ENCODE peak calls at places on chromosomes 6 and 20, in six cellular contexts. R, V, E, M, P and N are unnamed samples.

GRCh38 chr6:145044606-145045275 is 690.6 kb downstream of the EPM2A start:
- DNase-seq in M (no peak), P (no peak), E (no peak), V (peak), R (no peak), N (no peak)

GRCh38 chr20:1911536-1911935 is 16.3 kb downstream of the SIRPA start:
- DNase-seq in M (no peak), E (no peak), R (no peak), P (no peak), V (no peak), N (no peak)

GRCh38 chr6:90714319-90714718 is 127.4 kb upstream of the MAP3K7 start:
- DNase-seq in V (no peak), P (no peak), R (no peak), E (no peak), M (no peak), N (no peak)

GRCh38 chr6:5246141-5246869 is 14.4 kb downstream of the LYRM4 start:
- DNase-seq in V (no peak), M (no peak), R (no peak), E (no peak), P (no peak), N (no peak)

GRCh38 chr6:14601490-14601889 is 483.9 kb downstream of the CD83 start:
- DNase-seq in E (no peak), P (peak), M (no peak), R (no peak), V (no peak), N (no peak)

GRCh38 chr6:43273707-43274106 is 24.4 kb upstream of the SLC22A7 start:
- DNase-seq in V (no peak), E (no peak), R (no peak), P (no peak), M (no peak), N (no peak)

GRCh38 chr6:114281496-114281895 is 61.3 kb downstream of the HS3ST5 start:
- DNase-seq in M (no peak), P (no peak), E (no peak), V (no peak), R (no peak), N (no peak)

GRCh38 chr6:147231589-147231988 is 27.4 kb downstream of the STXBP5 start:
- DNase-seq in P (no peak), V (no peak), M (no peak), R (no peak), E (no peak), N (no peak)

DNA sequence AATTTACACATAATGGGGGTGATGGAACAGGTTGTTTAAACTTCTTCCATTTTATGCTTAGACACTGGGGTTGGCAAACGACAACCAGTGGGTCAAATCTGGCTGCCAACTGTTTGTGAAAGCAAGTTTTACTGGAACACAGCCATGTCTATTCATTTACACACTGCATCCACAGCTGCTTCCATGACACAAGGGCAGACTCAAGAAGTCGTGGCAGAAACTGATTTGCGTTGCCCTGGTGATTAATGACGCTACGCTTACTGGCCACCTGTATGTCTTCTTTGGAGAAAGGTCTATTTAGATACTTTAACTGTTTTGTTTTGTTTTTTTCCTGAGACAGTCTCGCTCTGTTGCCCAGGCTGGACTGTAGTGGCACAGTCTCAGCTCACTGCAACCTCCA is 18.9 kb downstream of the CTCFL start:
- DNase-seq in E (no peak), P (no peak), V (no peak), R (no peak), M (no peak), N (no peak)
- TF ChIP-seq CTCF in E (no peak), P (no peak), V (no peak), R (no peak), M (no peak), N (no peak)

DNA sequence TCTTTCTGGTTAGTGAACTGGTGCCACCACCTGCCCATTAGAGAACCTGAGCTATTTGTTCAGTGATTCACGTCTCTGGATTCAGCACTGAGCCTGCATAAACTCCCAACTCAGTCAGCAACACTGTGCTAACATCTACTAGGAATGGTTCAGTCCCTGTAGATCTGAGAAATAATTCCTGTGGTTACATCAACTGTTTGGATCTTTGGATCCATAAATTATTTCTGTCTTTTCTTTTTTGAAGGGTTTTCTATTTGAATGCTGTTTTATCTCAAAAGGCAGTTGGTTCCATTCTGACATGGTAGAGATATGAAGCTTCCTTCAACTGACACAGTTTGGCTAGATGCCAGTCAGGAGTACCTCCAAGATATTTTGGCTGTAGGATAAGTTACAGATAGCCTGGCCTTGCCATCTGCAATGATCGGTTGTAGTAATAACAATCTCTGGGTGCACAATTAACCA is 125.9 kb downstream of the TRMT11 start:
- DNase-seq in E (no peak), R (peak), P (peak), V (no peak), M (no peak), N (no peak)
- TF ChIP-seq CTCF in E (no peak), R (no peak), P (no peak), V (no peak), M (no peak), N (no peak)

DNA sequence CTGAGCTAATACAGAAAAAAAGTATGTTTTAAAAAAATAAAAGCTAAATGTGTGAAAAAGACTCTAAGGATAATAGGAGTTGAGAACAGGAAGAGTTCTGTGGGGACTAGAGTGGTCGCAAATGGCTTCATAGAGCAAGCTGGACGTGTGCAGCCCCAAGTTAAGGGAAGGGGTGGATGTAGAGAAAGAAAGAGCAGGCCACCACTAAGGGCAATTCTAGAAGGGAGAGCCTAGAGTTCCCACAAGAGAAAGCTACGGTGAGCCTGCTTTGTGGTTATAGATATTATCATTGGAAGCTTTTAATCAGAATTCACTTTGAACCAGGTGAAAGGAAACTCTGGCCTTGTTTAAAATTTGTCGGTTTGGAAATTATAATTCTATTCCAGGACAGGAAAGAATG is 101.6 kb downstream of the HIVEP2 start:
- DNase-seq in V (no peak), E (no peak), P (no peak), R (no peak), M (no peak), N (no peak)
- TF ChIP-seq CTCF in V (no peak), E (no peak), P (no peak), R (no peak), M (no peak), N (no peak)

GRCh38 chr6:143536461-143536865 is 24.9 kb upstream of the FUCA2 start:
- DNase-seq in R (no peak), M (peak), E (no peak), P (no peak), V (peak), N (peak)
- TF ChIP-seq CTCF in R (no peak), M (no peak), E (no peak), P (no peak), V (no peak), N (no peak)